ENCODE peak calls at places on chromosomes 13 and 19, in five cellular contexts. D, G, Y, R and A are unnamed samples.
A peak's percentile ranks its signal among the peaks of the same experiment; 100 is the strongest.

GRCh38 chr19:49591731-49592485 is 926 bp downstream of the PRR12 start:
- DNase-seq in G (peak; percentile 73), D (no peak), Y (peak; percentile 63), R (peak; percentile 40), A (peak; percentile 57)

GRCh38 chr19:29484876-29485275 is 40.9 kb upstream of the VSTM2B start:
- DNase-seq in Y (no peak), D (no peak), G (no peak), R (no peak), A (no peak)

GRCh38 chr19:19120308-19121156 is 17.7 kb downstream of the TMEM161A start:
- DNase-seq in Y (peak; percentile 70), R (peak; percentile 68), G (no peak), D (no peak), A (peak; percentile 70)

GRCh38 chr19:18340237-18340989 is at the start of gene PGPEP1:
- DNase-seq in D (peak; percentile 17), R (peak; percentile 80), G (peak; percentile 84), Y (peak; percentile 81), A (peak; percentile 57)

GRCh38 chr13:94309997-94310842 is 169.3 kb downstream of the DCT start:
- DNase-seq in R (no peak), Y (no peak), D (no peak), G (no peak), A (no peak)

GRCh38 chr13:76425930-76426329 is 460.3 kb downstream of the KCTD12 start:
- DNase-seq in R (no peak), G (no peak), Y (no peak), D (no peak), A (no peak)

GRCh38 chr13:27043013-27043412 is 128.6 kb downstream of the USP12 start:
- DNase-seq in R (peak; percentile 54), Y (no peak), D (no peak), G (no peak), A (no peak)

GRCh38 chr13:113963376-113963775 is 10.5 kb downstream of the C13orf46 start:
- DNase-seq in G (no peak), D (no peak), Y (no peak), R (no peak), A (no peak)

GRCh38 chr19:39083599-39083982 is 577 bp upstream of the ACP7 start:
- DNase-seq in D (no peak), R (no peak), Y (no peak), G (no peak), A (no peak)

GRCh38 chr19:38263696-38264485 is 482 bp upstream of the SPINT2 start:
- DNase-seq in Y (peak; percentile 73), G (peak; percentile 79), R (peak; percentile 98), D (peak; percentile 42), A (peak; percentile 98)

GRCh38 chr13:40366119-40366518 is 300.3 kb downstream of the FOXO1 start:
- DNase-seq in G (no peak), Y (peak; percentile 59), D (no peak), R (no peak), A (no peak)

GRCh38 chr19:58440556-58440955 is 603 bp upstream of the ZNF132 start:
- DNase-seq in Y (no peak), G (no peak), D (no peak), R (no peak), A (no peak)

GRCh38 chr19:43700368-43701015 is 15.4 kb upstream of the IRGC start:
- DNase-seq in R (peak; percentile 40), G (no peak), Y (no peak), D (no peak), A (no peak)

GRCh38 chr13:60163525-60164471 is at the start of gene DIAPH3:
- DNase-seq in G (peak; percentile 94), Y (peak; percentile 96), R (peak; percentile 97), D (peak; percentile 89), A (peak; percentile 97)

GRCh38 chr19:11020982-11021759 is 60.3 kb downstream of the SMARCA4 start:
- DNase-seq in Y (no peak), D (no peak), G (no peak), R (no peak), A (no peak)

GRCh38 chr19:13526552-13526951 is 20.3 kb upstream of the CACNA1A start:
- DNase-seq in R (no peak), Y (peak; percentile 9), D (no peak), G (no peak), A (no peak)

GRCh38 chr13:65783383-65783782 is 1446.8 kb downstream of the PCDH9 start:
- DNase-seq in R (no peak), D (no peak), G (no peak), Y (no peak), A (no peak)

GRCh38 chr13:24670927-24671326 is 9.3 kb upstream of the ATP12A start:
- DNase-seq in R (no peak), G (no peak), D (no peak), Y (peak; percentile 73), A (peak; percentile 66)

GRCh38 chr19:13637664-13638063 is 126.7 kb upstream of the MRI1 start:
- DNase-seq in Y (no peak), R (no peak), D (no peak), G (no peak), A (no peak)

GRCh38 chr13:59086147-59086546 is 1077.6 kb downstream of the DIAPH3 start:
- DNase-seq in G (no peak), R (no peak), Y (no peak), D (no peak), A (no peak)

GRCh38 chr19:35879770-35880317 is 11.5 kb downstream of the APLP1 start:
- DNase-seq in Y (peak; percentile 64), D (peak; percentile 64), R (peak; percentile 89), G (peak; percentile 79), A (peak; percentile 91)

GRCh38 chr13:62113145-62113544 is 697.5 kb upstream of the PCDH20 start:
- DNase-seq in R (no peak), G (no peak), D (no peak), Y (no peak), A (no peak)

GRCh38 chr19:3753631-3754410 is 7.7 kb downstream of the APBA3 start:
- DNase-seq in Y (no peak), D (no peak), R (no peak), G (no peak), A (no peak)

GRCh38 chr19:54379187-54379678 is 14.5 kb upstream of the LAIR1 start:
- DNase-seq in D (no peak), R (no peak), Y (no peak), G (no peak), A (no peak)

GRCh38 chr19:54376610-54377009 is 11.9 kb upstream of the LAIR1 start:
- DNase-seq in Y (no peak), D (no peak), R (no peak), G (no peak), A (no peak)

GRCh38 chr19:54383330-54383729 is 18.6 kb upstream of the LAIR1 start:
- DNase-seq in R (no peak), D (no peak), Y (no peak), G (no peak), A (no peak)

GRCh38 chr19:54380897-54381296 is 16.2 kb upstream of the LAIR1 start:
- DNase-seq in Y (no peak), G (no peak), R (no peak), D (no peak), A (no peak)
- H3K4me1 ChIP-seq in Y (peaks cover 29% of the 10 kb centered on the region), G (peaks cover 35% of the 10 kb centered on the region), R (no peaks in the 10 kb centered on the region), D (no peaks in the 10 kb centered on the region), A (no peaks in the 10 kb centered on the region)

DNA sequence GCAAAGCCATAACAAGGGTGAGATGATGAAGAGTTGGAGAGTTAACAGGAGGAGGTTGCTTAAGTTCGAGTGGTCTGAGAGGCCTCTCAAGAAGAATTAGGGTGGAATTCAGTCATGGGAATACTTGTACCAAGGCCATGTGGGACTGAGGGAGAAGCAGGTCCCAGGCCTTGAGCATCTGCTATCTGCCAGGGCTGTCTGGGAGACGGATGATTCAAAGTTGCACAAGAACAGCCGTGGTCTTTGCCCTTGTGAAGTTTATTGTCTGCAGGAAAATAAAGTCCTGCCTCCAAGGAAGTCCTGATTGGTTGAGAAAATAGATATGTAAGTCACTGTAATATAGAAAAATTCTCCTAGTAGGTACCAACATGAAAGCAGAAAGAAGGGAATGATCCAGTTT is 178.8 kb upstream of the RFC3 start:
- DNase-seq in Y (no peak), D (no peak), G (no peak), R (no peak), A (peak; percentile 69)
- TF ChIP-seq CTCF in Y (no peak), D (no peak), G (no peak), R (no peak), A (no peak)

GRCh38 chr19:8513687-8514504 is at the start of gene ZNF414:
- DNase-seq in G (peak; percentile 99), R (peak; percentile 98), Y (peak; percentile 96), D (peak; percentile 77), A (peak; percentile 96)

GRCh38 chr19:8511573-8512101 is 2.3 kb downstream of the ZNF414 start:
- DNase-seq in R (no peak), D (no peak), Y (no peak), G (no peak), A (no peak)

GRCh38 chr19:8512115-8512967 is 1.6 kb downstream of the ZNF414 start:
- DNase-seq in R (no peak), D (no peak), Y (peak; percentile 79), G (no peak), A (peak; percentile 61)

GRCh38 chr19:8515317-8515716 is 1.4 kb upstream of the ZNF414 start:
- DNase-seq in R (no peak), Y (no peak), D (no peak), G (peak; percentile 75), A (no peak)

GRCh38 chr19:8512991-8513686 is 828 bp downstream of the ZNF414 start:
- DNase-seq in D (no peak), G (no peak), R (no peak), Y (no peak), A (no peak)
- H3K4me3 ChIP-seq in D (peak overlapping the region; percentile 70), G (peak overlapping the region; percentile 98), R (peak overlapping the region; percentile 72), Y (peak overlapping the region; percentile 69), A (peak overlapping the region; percentile 86)

GRCh38 chr19:1841209-1841924 is 6.9 kb downstream of the REXO1 start:
- DNase-seq in Y (no peak), D (no peak), R (no peak), G (no peak), A (no peak)
- H3K4me1 ChIP-seq in Y (peaks cover 4% of the 10 kb centered on the region), D (peaks cover 25% of the 10 kb centered on the region), R (peaks cover 99% of the 10 kb centered on the region), G (peaks cover 52% of the 10 kb centered on the region), A (no peaks in the 10 kb centered on the region)

GRCh38 chr19:47241919-47242644 is 11.1 kb upstream of the BBC3 start:
- DNase-seq in R (no peak), G (no peak), D (no peak), Y (no peak), A (no peak)
- TF ChIP-seq CTCF in R (no peak), G (no peak), D (no peak), Y (no peak), A (no peak)